ENCODE peak calls at places on chromosomes 7 and 10, in eight cellular contexts. G, R, V, Y, L, E, J and C are unnamed samples. For H3K9me3, the result is how much of the 10 kb centered on the place peaks cover.

GRCh38 chr7:131498237-131498885 is 58.1 kb downstream of the PODXL start:
- DNase-seq in G (no peak), R (no peak), V (no peak), Y (no peak), L (no peak), E (no peak), J (no peak), C (no peak)

GRCh38 chr10:13529714-13529973 is 830 bp upstream of the BEND7 start:
- DNase-seq in G (no peak), R (no peak), V (no peak), Y (no peak), L (no peak), E (no peak), J (no peak), C (no peak)

GRCh38 chr7:44287488-44288380 is 37.7 kb downstream of the CAMK2B start:
- DNase-seq in G (no peak), R (no peak), V (no peak), Y (no peak), L (peak), E (no peak), J (peak), C (no peak)

GRCh38 chr10:71737356-71738172 is 18.0 kb upstream of the C10orf105 start:
- DNase-seq in G (no peak), R (no peak), V (no peak), Y (no peak), L (no peak), E (no peak), J (no peak), C (no peak)

GRCh38 chr7:22672892-22673637 is 53.9 kb upstream of the IL6 start:
- DNase-seq in G (no peak), R (no peak), V (no peak), Y (peak), L (no peak), E (peak), J (no peak), C (no peak)

GRCh38 chr10:101612872-101613271 is 24.8 kb downstream of the DPCD start:
- DNase-seq in G (no peak), R (no peak), V (no peak), Y (no peak), L (no peak), E (no peak), J (no peak), C (no peak)

GRCh38 chr7:142440219-142441073 is 182.6 kb upstream of the PRSS58 start:
- DNase-seq in G (no peak), R (no peak), V (no peak), Y (peak), L (no peak), E (no peak), J (no peak), C (no peak)

GRCh38 chr10:103759100-103759781 is 96.1 kb downstream of the SH3PXD2A start:
- DNase-seq in G (no peak), R (no peak), V (no peak), Y (peak), L (peak), E (peak), J (peak), C (no peak)

GRCh38 chr10:126135177-126135576 is 238.8 kb downstream of the FANK1 start:
- DNase-seq in G (no peak), R (no peak), V (no peak), Y (no peak), L (no peak), E (no peak), J (no peak), C (no peak)

GRCh38 chr7:5702876-5703571 is 78.4 kb downstream of the RNF216 start:
- DNase-seq in G (no peak), R (peak), V (no peak), Y (peak), L (peak), E (no peak), J (peak), C (no peak)

GRCh38 chr7:37526623-37527022 is 78.0 kb upstream of the ELMO1 start:
- DNase-seq in G (no peak), R (no peak), V (no peak), Y (no peak), L (no peak), E (no peak), J (no peak), C (no peak)

GRCh38 chr10:57696641-57697040 is 571.1 kb downstream of the IPMK start:
- DNase-seq in G (no peak), R (no peak), V (no peak), Y (no peak), L (no peak), E (peak), J (no peak), C (no peak)

GRCh38 chr10:52652431-52653220 is 120.0 kb downstream of the MBL2 start:
- DNase-seq in G (no peak), R (no peak), V (no peak), Y (no peak), L (no peak), E (no peak), J (no peak), C (no peak)

GRCh38 chr10:69640196-69640980 is 10.3 kb downstream of the FAM241B start:
- DNase-seq in G (no peak), R (no peak), V (peak), Y (no peak), L (no peak), E (no peak), J (no peak), C (no peak)

GRCh38 chr7:131562941-131563340 is 6.5 kb upstream of the PODXL start:
- DNase-seq in G (no peak), R (no peak), V (no peak), Y (no peak), L (no peak), E (no peak), J (no peak), C (no peak)

GRCh38 chr10:130986828-130987227 is 324.7 kb downstream of the TCERG1L start:
- DNase-seq in G (no peak), R (no peak), V (no peak), Y (no peak), L (no peak), E (no peak), J (no peak), C (no peak)
- H3K9me3 ChIP-seq in G (under half), R (under half), V (under half), Y (under half), L (under half), E (under half), J (under half), C (under half)

GRCh38 chr7:158110034-158110590 is 477.5 kb downstream of the PTPRN2 start:
- DNase-seq in G (no peak), R (no peak), V (no peak), Y (no peak), L (no peak), E (no peak), J (no peak), C (no peak)
- H3K9me3 ChIP-seq in G (under half), R (under half), V (under half), Y (under half), L (under half), E (under half), J (under half), C (under half)

DNA sequence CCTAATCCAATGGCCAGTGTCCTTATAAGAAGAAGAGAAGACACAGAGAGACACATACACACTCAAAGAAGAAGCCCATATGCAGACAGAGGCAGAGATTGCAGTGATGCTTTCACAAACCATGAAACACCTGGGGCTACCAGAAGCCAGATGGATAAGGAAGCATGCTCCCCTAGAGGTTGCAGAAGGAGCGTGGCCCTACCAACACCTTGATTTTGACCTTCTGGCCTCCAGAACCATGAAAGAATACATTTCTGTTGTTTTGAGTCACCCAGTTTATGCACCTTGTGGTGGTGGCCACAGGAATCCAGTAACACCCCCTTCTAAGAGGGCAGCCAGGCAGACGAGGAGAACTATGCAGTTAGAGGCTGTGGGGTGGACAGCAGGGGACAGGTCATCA is 43.5 kb downstream of the AOC1 start:
- DNase-seq in G (no peak), R (no peak), V (no peak), Y (peak), L (no peak), E (no peak), J (no peak), C (no peak)
- H3K9me3 ChIP-seq in G (under half), R (under half), V (under half), Y (under half), L (under half), E (under half), J (under half), C (under half)

DNA sequence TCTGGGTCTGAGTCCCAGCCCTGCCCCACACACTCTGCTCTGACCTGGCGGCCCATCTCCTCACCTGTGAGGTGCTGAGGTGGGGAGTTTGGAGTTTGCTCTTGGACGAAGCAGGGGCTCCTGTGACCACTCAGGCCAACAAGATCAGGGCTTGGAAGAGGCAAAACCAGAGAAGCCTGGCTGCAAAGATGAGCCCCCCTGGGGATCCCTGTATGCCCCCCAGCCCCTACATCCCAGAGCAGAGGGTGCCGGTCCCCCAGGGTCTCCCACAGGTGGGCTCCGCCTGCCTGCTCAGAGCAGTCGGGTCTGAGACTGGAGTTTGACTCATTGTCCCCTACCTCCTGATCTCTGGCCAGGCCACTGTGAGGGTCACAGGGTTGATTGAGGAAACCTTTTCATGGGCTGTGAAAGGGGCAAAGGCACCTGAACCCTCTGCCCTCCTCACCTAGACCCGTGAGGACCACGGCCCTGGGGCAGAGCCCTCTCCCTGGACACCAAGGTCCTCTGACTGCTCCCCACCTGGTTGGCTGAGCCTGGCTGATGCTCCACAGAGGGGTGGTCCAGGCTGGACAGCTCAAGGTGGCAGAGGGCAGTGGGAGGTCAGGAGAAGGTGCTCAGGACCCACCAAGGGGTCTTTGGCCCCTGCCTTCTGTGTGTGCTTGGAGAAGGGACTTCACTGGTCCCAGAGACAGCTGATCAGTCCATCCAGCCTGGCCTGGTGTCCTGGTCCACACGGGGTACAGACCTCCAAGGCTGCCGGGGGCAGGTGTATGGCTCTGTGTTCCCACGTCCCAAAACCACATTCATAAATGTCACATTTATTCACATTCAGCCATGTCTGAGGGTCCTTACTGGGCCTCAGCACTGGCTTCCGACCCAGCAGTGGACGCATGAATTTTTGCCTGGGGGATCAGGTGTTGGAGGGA is 9.1 kb upstream of the SCART1 start:
- DNase-seq in G (no peak), R (no peak), V (peak), Y (no peak), L (no peak), E (no peak), J (no peak), C (no peak)
- H3K9me3 ChIP-seq in G (under half), R (under half), V (under half), Y (under half), L (under half), E (under half), J (under half), C (under half)